ENCODE peak calls at places on chromosomes 5 and 9, in four cellular contexts. V is IMR-90, J is HepG2, B is K562. A is an unnamed sample.

GRCh38 chr5:154287136-154287535 is 96.6 kb downstream of the GALNT10 start:
- DNase-seq in V (peak; percentile 87), B (no peak), J (peak; percentile 80), A (peak; percentile 68)

GRCh38 chr9:92965759-92966517 is 18.6 kb downstream of the FGD3 start:
- DNase-seq in J (no peak), B (no peak), V (no peak), A (no peak)

GRCh38 chr5:154358410-154359221 is 87.2 kb upstream of the SAP30L start:
- DNase-seq in V (no peak), J (no peak), B (no peak), A (no peak)

GRCh38 chr5:154189256-154189818 is 1.2 kb upstream of the GALNT10 start:
- DNase-seq in J (no peak), B (no peak), V (no peak), A (no peak)

GRCh38 chr9:125807065-125807464 is 59.9 kb downstream of the PBX3 start:
- DNase-seq in B (no peak), J (no peak), V (peak; percentile 61), A (peak; percentile 12)

GRCh38 chr9:6827370-6827949 is 69.7 kb downstream of the KDM4C start:
- DNase-seq in V (peak; percentile 54), J (peak; percentile 71), B (peak; percentile 60), A (peak; percentile 47)

GRCh38 chr5:168125445-168126199 is 165.8 kb upstream of the WWC1 start:
- DNase-seq in V (no peak), B (no peak), J (no peak), A (no peak)

GRCh38 chr9:127751269-127752054 is 16.4 kb upstream of the TOR2A start:
- DNase-seq in J (no peak), V (no peak), B (peak; percentile 51), A (no peak)

GRCh38 chr5:68424799-68425537 is 209.4 kb downstream of the PIK3R1 start:
- DNase-seq in V (peak; percentile 49), B (peak; percentile 65), J (no peak), A (no peak)

GRCh38 chr9:23934291-23934690 is 108.3 kb upstream of the ELAVL2 start:
- DNase-seq in J (no peak), B (no peak), V (no peak), A (no peak)

GRCh38 chr5:55592388-55593114 is 57.8 kb upstream of the PLPP1 start:
- DNase-seq in V (no peak), J (no peak), B (no peak), A (no peak)

GRCh38 chr9:95953986-95954385 is 78.5 kb downstream of the ERCC6L2 start:
- DNase-seq in B (no peak), V (no peak), J (no peak), A (no peak)

GRCh38 chr5:132510076-132510475 is 19.5 kb upstream of the IRF1 start:
- DNase-seq in V (peak; percentile 96), J (no peak), B (no peak), A (no peak)

GRCh38 chr9:75869236-75869635 is 21.2 kb upstream of the PCSK5 start:
- DNase-seq in V (no peak), J (no peak), B (no peak), A (no peak)

GRCh38 chr9:122053951-122054350 is 39.2 kb downstream of the TTLL11 start:
- DNase-seq in B (no peak), J (no peak), V (no peak), A (no peak)

GRCh38 chr5:127080001-127080478 is 6.7 kb upstream of the C5orf63 start:
- DNase-seq in J (no peak), B (peak; percentile 47), V (no peak), A (no peak)

GRCh38 chr5:930853-931252 is 38.2 kb downstream of the TRIP13 start:
- DNase-seq in J (no peak), V (no peak), B (no peak), A (no peak)

GRCh38 chr5:141343242-141343952 is at the start of gene PCDHGA3:
- DNase-seq in V (peak; percentile 71), B (peak; percentile 67), J (no peak), A (no peak)

GRCh38 chr5:149046196-149046829 is 16.5 kb downstream of the SH3TC2 start:
- DNase-seq in B (peak; percentile 57), J (no peak), V (peak; percentile 61), A (no peak)

GRCh38 chr5:118651002-118651401 is 337.3 kb downstream of the DTWD2 start:
- DNase-seq in J (no peak), V (no peak), B (no peak), A (no peak)

GRCh38 chr9:84383178-84383577 is 42.6 kb upstream of the SLC28A3 start:
- DNase-seq in B (no peak), J (no peak), V (no peak), A (no peak)

GRCh38 chr9:78306222-78307076 is 9.5 kb downstream of the PSAT1 start:
- DNase-seq in V (no peak), J (no peak), B (no peak), A (no peak)

GRCh38 chr9:97794666-97795065 is 58.4 kb upstream of the FOXE1 start:
- DNase-seq in B (no peak), V (no peak), J (no peak), A (no peak)

GRCh38 chr9:2987679-2988078 is 143.8 kb upstream of the PUM3 start:
- DNase-seq in V (no peak), J (no peak), B (no peak), A (no peak)

GRCh38 chr9:112091805-112092204 is 83.3 kb downstream of the SUSD1 start:
- DNase-seq in J (no peak), B (no peak), V (peak; percentile 36), A (peak; percentile 37)

GRCh38 chr5:78600656-78601452 is 47.7 kb downstream of the LHFPL2 start:
- DNase-seq in J (no peak), V (peak; percentile 84), B (no peak), A (peak; percentile 27)

GRCh38 chr5:10505517-10506095 is 58.3 kb upstream of the ANKRD33B start:
- DNase-seq in J (no peak), V (no peak), B (peak; percentile 66), A (no peak)

GRCh38 chr5:42718591-42718990 is 38.0 kb upstream of the CCDC152 start:
- DNase-seq in B (no peak), J (no peak), V (no peak), A (no peak)

GRCh38 chr5:67334383-67334782 is 137.8 kb upstream of the CD180 start:
- DNase-seq in V (no peak), B (peak; percentile 4), J (no peak), A (no peak)

GRCh38 chr9:97501177-97501971 is at the start of gene TMOD1:
- DNase-seq in J (peak; percentile 35), B (peak; percentile 86), V (peak; percentile 34), A (peak; percentile 83)

GRCh38 chr5:173567548-173567947 is 48.9 kb downstream of the BOD1 start:
- DNase-seq in J (no peak), V (peak; percentile 77), B (no peak), A (no peak)

GRCh38 chr5:55062039-55062779 is 38.2 kb downstream of the GZMK start:
- DNase-seq in J (no peak), V (no peak), B (no peak), A (no peak)

GRCh38 chr5:157165668-157166067 is 396 bp downstream of the GARIN3 start:
- DNase-seq in J (no peak), V (no peak), B (no peak), A (no peak)

GRCh38 chr5:157166164-157166493 is at the start of gene GARIN3:
- DNase-seq in V (no peak), J (no peak), B (no peak), A (no peak)

GRCh38 chr5:157166494-157167218 is 592 bp upstream of the GARIN3 start:
- DNase-seq in V (no peak), J (no peak), B (no peak), A (no peak)

GRCh38 chr5:157167219-157167621 is 1.2 kb upstream of the GARIN3 start:
- DNase-seq in J (no peak), B (no peak), V (peak; percentile 63), A (no peak)

DNA sequence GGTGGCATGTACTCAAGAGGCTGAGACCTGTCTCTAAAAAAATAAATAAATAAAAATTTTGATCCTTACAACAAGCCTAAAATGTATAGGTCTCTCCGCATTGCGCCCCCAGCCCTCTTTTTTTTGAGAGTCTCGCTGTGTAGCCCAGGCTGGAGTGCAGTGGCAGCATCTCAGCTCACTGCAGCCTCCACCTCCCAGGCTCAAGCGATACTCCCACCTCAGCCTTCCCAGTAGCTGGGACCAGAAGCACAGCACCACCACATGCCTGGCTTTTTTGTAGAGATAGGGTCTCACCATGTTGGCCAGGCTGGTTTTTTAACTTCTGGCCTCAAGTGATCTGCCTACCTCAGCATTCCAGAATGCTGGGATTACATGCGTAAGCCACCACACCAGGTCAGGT is 2.2 kb upstream of the GARIN3 start:
- DNase-seq in V (no peak), B (no peak), J (no peak), A (no peak)
- TF ChIP-seq MAZ in V (no peak), B (no peak), J (no peak), A (no peak)

GRCh38 chr5:73299665-73300435 is 126.9 kb downstream of the TMEM174 start:
- DNase-seq in J (no peak), B (no peak), V (peak; percentile 23), A (no peak)

GRCh38 chr5:73297430-73297829 is 124.4 kb downstream of the TMEM174 start:
- DNase-seq in B (no peak), V (no peak), J (no peak), A (no peak)

GRCh38 chr5:73296772-73297171 is 123.8 kb downstream of the TMEM174 start:
- DNase-seq in V (peak; percentile 89), J (no peak), B (peak; percentile 70), A (no peak)

GRCh38 chr5:73299017-73299630 is 126.1 kb downstream of the TMEM174 start:
- DNase-seq in J (no peak), B (no peak), V (no peak), A (no peak)

DNA sequence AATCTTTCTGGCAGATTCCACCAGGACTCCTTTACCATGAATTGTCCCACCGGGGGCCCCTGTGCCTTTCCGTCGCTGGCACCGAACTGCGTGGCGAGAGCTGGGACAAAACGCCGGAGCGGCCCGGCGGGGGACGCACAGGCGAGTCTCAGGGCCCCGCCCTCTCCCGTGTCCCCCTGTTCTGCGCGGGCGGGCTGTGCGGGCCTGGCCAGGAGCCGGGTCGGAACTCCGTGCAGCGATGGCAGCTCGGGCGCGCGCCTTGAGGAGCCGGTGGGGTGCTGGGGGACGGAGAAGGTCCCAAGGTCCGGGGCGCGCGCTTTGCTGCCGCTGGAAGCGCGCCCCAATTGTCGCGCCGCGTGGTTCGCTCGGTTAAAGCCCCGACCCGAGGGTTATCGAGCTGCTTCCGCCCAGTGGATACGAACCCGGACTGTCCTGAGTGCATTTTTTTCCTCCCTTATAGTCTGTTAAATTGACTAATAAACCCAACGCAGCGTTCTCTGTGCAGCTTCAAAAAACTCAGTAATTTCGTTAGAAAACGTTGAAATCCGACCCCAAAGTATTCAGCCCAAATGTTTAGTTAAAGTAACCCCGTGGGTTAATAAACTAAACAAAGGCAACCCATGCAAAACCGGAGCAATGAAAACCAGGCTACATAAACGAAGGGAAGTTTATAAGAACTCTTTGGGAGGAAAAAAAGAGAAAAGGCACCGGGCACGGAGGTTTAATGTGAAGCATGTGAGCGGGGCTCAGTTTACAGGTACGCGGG is 125.4 kb downstream of the TMEM174 start:
- DNase-seq in B (no peak), V (peak; percentile 85), J (no peak), A (no peak)
- TF ChIP-seq MAZ in B (no peak), V (no peak), J (no peak), A (no peak)

GRCh38 chr5:143521891-143522290 is 118.4 kb upstream of the NR3C1 start:
- DNase-seq in J (no peak), B (no peak), V (no peak), A (no peak)
- TF ChIP-seq MAZ in J (no peak), B (no peak), V (no peak), A (no peak)

GRCh38 chr5:139660105-139660915 is 12.2 kb downstream of the CXXC5 start:
- DNase-seq in J (no peak), V (no peak), B (no peak), A (peak; percentile 68)
- TF ChIP-seq MAZ in J (no peak), V (no peak), B (no peak), A (no peak)

GRCh38 chr5:123180178-123180577 is 91.1 kb downstream of the PRDM6 start:
- DNase-seq in V (no peak), B (no peak), J (no peak), A (no peak)
- TF ChIP-seq MAZ in V (no peak), B (no peak), J (no peak), A (no peak)